ENCODE peak calls at places on chromosomes 6 and 20, in five cellular contexts. O is cardiac muscle cell, Q is kidney epithelial cell, A is body of pancreas, Y is spleen. H is an unnamed sample. For H3K27me3, the result is how much of the 10 kb centered on the place peaks cover.

GRCh38 chr6:14217728-14218637 is 100.4 kb downstream of the CD83 start:
- DNase-seq in O (no peak), Q (no peak), A (no peak), Y (no peak), H (no peak)

GRCh38 chr6:166101819-166102419 is 65.7 kb downstream of the TBXT start:
- DNase-seq in O (no peak), Q (no peak), A (no peak), Y (no peak), H (no peak)

GRCh38 chr6:157198425-157199279 is 124.7 kb downstream of the TMEM242 start:
- DNase-seq in O (peak), Q (peak), A (peak), Y (no peak), H (no peak)

GRCh38 chr6:110492584-110492983 is 16.2 kb upstream of the SLC22A16 start:
- DNase-seq in O (peak), Q (no peak), A (no peak), Y (no peak), H (no peak)

GRCh38 chr20:34536798-34537394 is 20.7 kb downstream of the DYNLRB1 start:
- DNase-seq in O (peak), Q (no peak), A (peak), Y (peak), H (peak)

GRCh38 chr6:4797590-4797989 is 21.4 kb downstream of the CDYL start:
- DNase-seq in O (no peak), Q (no peak), A (no peak), Y (no peak), H (no peak)

GRCh38 chr6:26017567-26017966 is 55.0 kb downstream of the TRIM38 start:
- DNase-seq in O (peak), Q (no peak), A (peak), Y (peak), H (peak)

GRCh38 chr6:11111769-11112437 is 378 bp upstream of the ERVFRD-1 start:
- DNase-seq in O (peak), Q (no peak), A (no peak), Y (no peak), H (no peak)

GRCh38 chr6:168090706-168091105 is 11.7 kb upstream of the FRMD1 start:
- DNase-seq in O (no peak), Q (no peak), A (no peak), Y (peak), H (no peak)

GRCh38 chr6:36315921-36316320 is 20.8 kb downstream of the BNIP5 start:
- DNase-seq in O (no peak), Q (no peak), A (no peak), Y (no peak), H (no peak)

GRCh38 chr6:11258260-11259237 is 26.1 kb upstream of the NEDD9 start:
- DNase-seq in O (no peak), Q (no peak), A (no peak), Y (no peak), H (no peak)

GRCh38 chr6:6645266-6645917 is 56.9 kb downstream of the LY86 start:
- DNase-seq in O (no peak), Q (no peak), A (no peak), Y (no peak), H (no peak)

DNA sequence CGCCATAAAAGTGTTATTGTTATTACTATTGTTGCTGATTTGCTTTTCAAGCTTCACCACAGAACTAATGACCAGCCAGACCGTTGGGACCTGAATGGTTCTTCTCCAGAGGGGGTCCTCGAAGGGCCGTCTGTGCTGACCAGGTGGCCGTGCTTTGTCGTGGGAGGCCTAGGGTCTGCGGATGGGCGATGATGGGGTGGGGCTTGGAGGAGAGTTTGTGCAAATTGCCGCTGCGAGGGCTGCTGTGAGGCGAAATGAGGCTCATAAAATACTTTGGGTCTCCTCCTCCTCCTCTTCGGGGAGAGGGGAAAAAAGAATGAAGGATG is 6.0 kb upstream of the ZBTB22 start:
- DNase-seq in O (no peak), Q (no peak), A (no peak), Y (peak), H (no peak)
- TF ChIP-seq CTCF in O (no peak), Q (no peak), A (no peak), Y (no peak), H (no peak)

DNA sequence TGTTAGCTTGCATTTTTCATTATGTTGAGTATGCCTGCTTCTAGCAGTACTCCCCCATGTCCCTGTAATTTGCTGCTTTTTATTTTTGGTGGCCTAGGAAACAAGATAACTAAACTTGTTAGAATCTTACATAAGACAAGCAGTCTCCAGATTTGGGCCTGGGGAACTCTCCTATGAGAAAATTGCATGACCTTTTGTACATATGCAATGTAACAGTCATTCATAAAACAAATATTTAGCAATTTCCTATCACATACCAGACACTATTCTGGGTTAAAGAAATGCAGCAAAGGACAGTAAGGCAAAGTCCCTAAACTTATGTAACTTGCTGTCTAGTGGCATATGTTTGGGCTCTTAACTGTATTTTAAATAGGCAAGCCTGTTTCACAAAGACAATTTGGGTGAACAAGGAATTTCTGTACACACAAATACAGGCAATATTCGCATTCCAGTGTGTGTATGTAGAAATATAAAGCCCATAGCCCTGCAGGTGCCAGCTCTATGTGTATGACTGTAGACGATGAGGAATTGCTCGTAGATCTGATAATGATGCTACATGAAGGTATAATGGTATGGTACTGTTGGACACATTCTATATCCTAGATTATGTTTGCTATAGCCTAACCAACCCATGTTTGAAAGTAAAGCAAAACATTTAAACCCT is 305.2 kb upstream of the CITED2 start:
- DNase-seq in O (peak), Q (no peak), A (no peak), Y (no peak), H (no peak)
- H3K27me3 ChIP-seq in O (under half), Q (under half), A (under half), Y (under half), H (under half)

GRCh38 chr6:122220254-122220653 is 179.2 kb upstream of the HSF2 start:
- DNase-seq in O (no peak), Q (no peak), A (no peak), Y (no peak), H (no peak)
- TF ChIP-seq CTCF in O (no peak), Q (no peak), A (no peak), Y (no peak), H (no peak)

DNA sequence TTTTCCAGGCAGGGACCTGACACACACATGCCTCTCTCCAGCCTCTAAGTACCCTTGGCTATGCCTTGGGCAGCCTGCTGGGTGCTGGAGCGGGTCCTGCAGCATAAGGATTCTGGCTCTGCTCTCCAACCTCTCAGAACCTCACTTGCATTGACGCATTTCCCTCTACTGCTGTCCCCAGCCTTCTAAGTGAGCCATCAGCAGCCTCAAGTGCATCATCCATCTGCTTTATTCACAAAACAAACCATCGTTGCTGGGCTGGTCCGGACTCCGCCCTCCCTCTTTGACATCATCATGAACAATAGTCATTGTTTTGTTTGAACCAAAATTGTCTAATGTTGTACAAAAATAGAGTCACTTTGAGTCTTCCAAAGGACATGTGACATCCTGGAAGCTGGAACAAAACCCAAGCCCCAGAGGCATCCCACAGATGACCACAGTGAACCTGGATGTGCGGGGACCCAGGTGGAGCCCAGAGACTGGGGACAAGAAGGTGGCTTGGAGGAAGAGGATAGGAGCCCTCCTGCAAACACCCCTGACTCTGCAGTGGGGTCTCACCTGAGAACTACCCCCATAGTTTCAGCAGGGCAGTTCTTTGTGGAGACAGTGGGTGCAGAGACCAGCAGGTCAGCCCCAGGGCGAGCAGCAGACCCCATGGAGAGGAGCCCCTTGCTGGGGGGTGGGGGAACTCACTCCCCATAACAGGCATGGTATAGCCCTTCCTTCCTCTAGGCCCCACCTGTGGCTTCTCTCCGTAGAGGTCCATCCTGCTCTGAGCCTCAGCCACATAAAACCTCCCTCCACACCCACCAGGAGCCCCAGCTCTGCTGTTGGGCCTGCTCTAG is 230.1 kb downstream of the SYNDIG1 start:
- DNase-seq in O (no peak), Q (no peak), A (no peak), Y (peak), H (no peak)
- H3K27me3 ChIP-seq in O (under half), Q (under half), A (under half), Y (under half), H (under half)

DNA sequence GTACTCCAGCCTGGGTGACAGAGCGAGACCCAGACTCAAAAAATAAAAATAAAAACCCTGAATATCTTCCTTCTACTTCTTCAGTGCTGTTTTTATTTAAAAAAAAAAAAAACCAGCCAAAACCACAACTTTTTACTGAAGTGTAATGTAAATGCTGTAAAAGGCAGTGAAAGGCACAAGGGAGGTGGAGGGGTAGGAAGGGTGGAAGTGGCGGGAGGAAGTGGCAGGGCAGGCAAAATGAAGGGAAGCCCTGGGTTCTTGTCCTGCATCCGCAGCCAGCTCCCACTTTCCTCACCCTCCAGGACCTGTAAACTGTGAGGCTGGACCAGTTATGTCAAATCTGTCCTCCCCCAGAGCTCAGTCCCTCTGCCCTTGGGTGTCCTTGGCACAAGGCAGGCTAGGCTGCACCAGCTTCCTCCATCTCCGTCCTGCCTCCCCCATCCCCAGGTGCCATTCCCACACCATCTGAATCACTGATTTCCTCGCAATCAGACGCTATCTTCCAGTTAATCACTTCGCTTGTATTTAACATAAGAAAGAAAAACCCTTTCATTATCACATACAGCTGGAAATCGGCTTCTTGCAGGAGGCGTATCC is 13.7 kb upstream of the PANK2 start:
- DNase-seq in O (no peak), Q (no peak), A (no peak), Y (no peak), H (no peak)
- TF ChIP-seq CTCF in O (no peak), Q (no peak), A (no peak), Y (no peak), H (no peak)

GRCh38 chr6:1314617-1315016 is 2.7 kb downstream of the FOXQ1 start:
- DNase-seq in O (no peak), Q (no peak), A (no peak), Y (no peak), H (no peak)

GRCh38 chr6:1313364-1313754 is 1.5 kb downstream of the FOXQ1 start:
- DNase-seq in O (no peak), Q (no peak), A (no peak), Y (no peak), H (no peak)

GRCh38 chr6:1315201-1315559 is 3.3 kb downstream of the FOXQ1 start:
- DNase-seq in O (no peak), Q (no peak), A (no peak), Y (no peak), H (no peak)

GRCh38 chr6:1312444-1313363 is 806 bp downstream of the FOXQ1 start:
- DNase-seq in O (no peak), Q (no peak), A (peak), Y (no peak), H (no peak)

DNA sequence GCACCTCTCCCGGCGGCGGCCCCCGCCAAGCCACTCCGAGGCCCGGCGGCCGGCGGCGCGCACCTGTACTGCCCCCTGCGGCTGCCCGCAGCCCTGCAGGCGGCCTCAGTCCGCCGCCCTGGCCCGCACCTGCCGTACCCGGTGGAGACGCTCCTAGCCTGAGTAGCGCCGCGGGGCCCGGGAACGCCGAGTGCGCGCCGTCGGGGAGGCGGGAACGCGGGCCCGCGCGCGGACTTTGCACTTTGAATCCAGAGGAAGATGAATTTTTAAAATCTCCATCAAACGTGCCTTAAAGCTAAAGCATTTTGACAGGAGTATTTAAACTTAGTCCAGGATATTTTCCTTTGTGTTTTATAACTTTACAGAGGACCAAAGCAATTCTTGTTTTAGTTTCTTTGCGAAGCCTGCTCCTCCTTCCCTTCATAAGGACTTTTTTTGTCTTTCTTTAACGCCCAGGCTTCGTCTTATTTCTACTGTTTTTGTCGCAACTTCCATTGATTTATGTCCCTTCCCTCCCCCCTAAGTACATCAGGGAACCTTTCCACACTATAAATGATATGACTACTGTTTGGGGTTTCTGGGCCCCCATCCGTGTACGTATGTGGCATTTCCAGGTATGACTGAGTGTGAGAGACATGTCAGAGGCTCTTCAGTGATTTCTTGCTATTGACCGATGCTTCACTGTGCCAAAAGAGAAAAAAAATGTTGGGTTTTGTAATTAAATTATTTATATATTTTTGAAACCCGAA is 2.0 kb downstream of the FOXQ1 start:
- DNase-seq in O (no peak), Q (no peak), A (peak), Y (no peak), H (no peak)
- H3K27me3 ChIP-seq in O (half or more), Q (under half), A (under half), Y (half or more), H (under half)

H was measured in RWPE2.